ENCODE peak calls at places on chromosomes 6 and 20, in four cellular contexts. Q, A, K and H are unnamed samples.

GRCh38 chr6:73873081-73873480 is 177.1 kb downstream of the CD109 start:
- DNase-seq in Q (no peak), A (no peak), K (no peak), H (no peak)

GRCh38 chr6:22513667-22514066 is 55.7 kb upstream of the HDGFL1 start:
- DNase-seq in Q (no peak), A (no peak), K (no peak), H (peak)

GRCh38 chr6:149608381-149608982 is 40.0 kb downstream of the KATNA1 start:
- DNase-seq in Q (no peak), A (no peak), K (no peak), H (no peak)

GRCh38 chr6:156976144-156977088 is 199.2 kb downstream of the ARID1B start:
- DNase-seq in Q (no peak), A (peak), K (no peak), H (no peak)

GRCh38 chr6:117540670-117541069 is 58.2 kb downstream of the DCBLD1 start:
- DNase-seq in Q (no peak), A (peak), K (no peak), H (no peak)

GRCh38 chr6:89843070-89843469 is 13.4 kb downstream of the CASP8AP2 start:
- DNase-seq in Q (no peak), A (peak), K (no peak), H (no peak)

GRCh38 chr6:31246051-31246495 is 25.8 kb downstream of the HLA-C start:
- DNase-seq in Q (peak), A (peak), K (no peak), H (no peak)

GRCh38 chr20:39524371-39524911 is 562.3 kb downstream of the DHX35 start:
- DNase-seq in Q (no peak), A (peak), K (no peak), H (no peak)

GRCh38 chr20:34180460-34181108 is 60.6 kb upstream of the ASIP start:
- DNase-seq in Q (peak), A (no peak), K (no peak), H (no peak)

GRCh38 chr6:33863723-33864440 is 60.1 kb upstream of the MLN start:
- DNase-seq in Q (no peak), A (no peak), K (no peak), H (no peak)

GRCh38 chr20:22381812-22382416 is 202.5 kb downstream of the FOXA2 start:
- DNase-seq in Q (no peak), A (no peak), K (no peak), H (no peak)

GRCh38 chr6:159075506-159076100 is 30.8 kb upstream of the TAGAP start:
- DNase-seq in Q (no peak), A (no peak), K (no peak), H (no peak)

GRCh38 chr6:29676981-29677601 is 3.9 kb downstream of the ZFP57 start:
- DNase-seq in Q (no peak), A (no peak), K (no peak), H (no peak)

GRCh38 chr20:34536798-34537394 is 20.7 kb downstream of the DYNLRB1 start:
- DNase-seq in Q (peak), A (no peak), K (no peak), H (peak)

GRCh38 chr6:130893766-130894165 is 66.6 kb downstream of the SMLR1 start:
- DNase-seq in Q (no peak), A (no peak), K (no peak), H (no peak)

GRCh38 chr6:28871335-28872156 is 52.2 kb downstream of the TRIM27 start:
- DNase-seq in Q (no peak), A (no peak), K (no peak), H (no peak)

GRCh38 chr6:75874224-75874623 is 125.2 kb downstream of the MYO6 start:
- DNase-seq in Q (no peak), A (no peak), K (no peak), H (no peak)

GRCh38 chr20:24870876-24871275 is 78.2 kb upstream of the CST7 start:
- DNase-seq in Q (no peak), A (no peak), K (no peak), H (no peak)

GRCh38 chr20:62470003-62470402 is 5.8 kb downstream of the GATA5 start:
- DNase-seq in Q (no peak), A (no peak), K (no peak), H (no peak)

GRCh38 chr6:52362443-52363221 is 681 bp downstream of the PAQR8 start:
- DNase-seq in Q (peak), A (no peak), K (no peak), H (peak)

GRCh38 chr6:14638932-14639875 is 521.6 kb downstream of the CD83 start:
- DNase-seq in Q (no peak), A (peak), K (no peak), H (no peak)

GRCh38 chr6:29887330-29887818 is 55.0 kb upstream of the HLA-A start:
- DNase-seq in Q (peak), A (peak), K (no peak), H (peak)

GRCh38 chr20:11676618-11677289 is 240.9 kb upstream of the BTBD3 start:
- DNase-seq in Q (peak), A (peak), K (peak), H (peak)

GRCh38 chr20:46402236-46402886 is 4.1 kb downstream of the ELMO2 start:
- DNase-seq in Q (peak), A (peak), K (no peak), H (no peak)

GRCh38 chr6:15244605-15245360 is 1.1 kb upstream of the JARID2 start:
- DNase-seq in Q (peak), A (peak), K (no peak), H (peak)

GRCh38 chr6:95357380-95358025 is 219.8 kb upstream of the MANEA start:
- DNase-seq in Q (no peak), A (no peak), K (no peak), H (no peak)

GRCh38 chr20:51503376-51503775 is 39.1 kb downstream of the NFATC2 start:
- DNase-seq in Q (no peak), A (no peak), K (no peak), H (no peak)

GRCh38 chr6:121505284-121505683 is 69.8 kb downstream of the GJA1 start:
- DNase-seq in Q (no peak), A (no peak), K (no peak), H (no peak)

GRCh38 chr6:7073810-7074525 is 33.8 kb upstream of the RREB1 start:
- DNase-seq in Q (no peak), A (no peak), K (no peak), H (peak)

GRCh38 chr20:53088786-53089185 is 116.6 kb downstream of the TSHZ2 start:
- DNase-seq in Q (no peak), A (no peak), K (no peak), H (no peak)

GRCh38 chr6:55603987-55604386 is 25.0 kb upstream of the HMGCLL1 start:
- DNase-seq in Q (no peak), A (no peak), K (no peak), H (no peak)

GRCh38 chr20:33521461-33521860 is 31.6 kb downstream of the CBFA2T2 start:
- DNase-seq in Q (no peak), A (no peak), K (no peak), H (no peak)

GRCh38 chr6:169140986-169141495 is 112.6 kb downstream of the THBS2 start:
- DNase-seq in Q (no peak), A (no peak), K (no peak), H (no peak)

GRCh38 chr20:25485872-25486271 is 78.4 kb downstream of the GINS1 start:
- DNase-seq in Q (no peak), A (no peak), K (no peak), H (no peak)

GRCh38 chr20:49906101-49906604 is 9.2 kb downstream of the SPATA2 start:
- DNase-seq in Q (peak), A (no peak), K (no peak), H (no peak)
- H3K27ac ChIP-seq in Q (no peak), A (no peak), K (no peak), H (no peak)

DNA sequence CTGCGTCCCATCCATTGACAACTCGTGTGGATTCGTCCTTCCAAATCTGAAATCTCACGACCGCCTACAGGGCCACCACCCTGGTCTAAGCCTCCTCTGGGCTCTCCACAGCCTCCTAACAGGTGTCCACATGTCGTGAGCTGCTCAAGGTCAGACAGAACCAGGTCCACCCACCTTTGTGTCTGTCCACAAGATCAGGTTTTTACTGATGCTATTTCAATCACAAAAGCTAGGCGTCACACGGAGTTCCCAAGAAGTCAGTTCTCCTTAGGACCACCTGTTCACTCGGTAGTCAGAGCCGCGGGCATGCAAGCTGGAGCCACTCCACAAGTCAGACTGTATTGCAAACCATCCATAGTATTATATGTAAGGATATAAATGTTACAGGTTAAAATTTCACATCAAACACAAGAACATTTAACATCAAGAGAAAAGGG is 540 bp upstream of the DNPH1 start:
- DNase-seq in Q (no peak), A (no peak), K (no peak), H (no peak)
- H3K27ac ChIP-seq in Q (peak), A (no peak), K (no peak), H (no peak)

GRCh38 chr6:151317206-151317994 is 74.0 kb downstream of the ZBTB2 start:
- DNase-seq in Q (no peak), A (peak), K (no peak), H (no peak)

GRCh38 chr6:151321438-151321837 is 69.9 kb downstream of the ZBTB2 start:
- DNase-seq in Q (no peak), A (no peak), K (no peak), H (no peak)

GRCh38 chr6:151320140-151320539 is 71.2 kb downstream of the ZBTB2 start:
- DNase-seq in Q (no peak), A (no peak), K (no peak), H (no peak)

GRCh38 chr6:151322570-151322969 is 68.8 kb downstream of the ZBTB2 start:
- DNase-seq in Q (no peak), A (no peak), K (no peak), H (no peak)

DNA sequence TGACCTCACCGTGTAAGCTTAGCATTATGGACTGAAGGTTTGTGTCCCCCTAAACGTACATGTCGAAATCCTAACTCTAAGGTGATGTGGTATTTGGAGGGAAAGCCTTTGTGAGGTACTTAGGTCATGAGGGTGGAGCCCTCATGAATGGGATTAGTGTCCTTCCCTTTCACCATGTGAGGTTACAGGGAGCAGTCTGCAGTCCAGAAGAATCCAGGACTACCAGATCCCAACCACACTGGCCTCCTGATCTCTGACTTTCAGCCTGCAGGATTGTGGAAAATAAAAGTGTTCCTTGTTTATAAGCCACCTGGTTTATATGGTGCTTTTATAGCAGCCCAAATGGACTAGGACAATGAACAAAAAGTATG is 73.4 kb downstream of the ZBTB2 start:
- DNase-seq in Q (no peak), A (no peak), K (no peak), H (no peak)
- H3K27ac ChIP-seq in Q (no peak), A (peak), K (no peak), H (no peak)

GRCh38 chr20:63835031-63835858 is 4.2 kb upstream of the ZBTB46 start:
- DNase-seq in Q (peak), A (peak), K (peak), H (peak)
- H3K27ac ChIP-seq in Q (peak), A (no peak), K (no peak), H (no peak)

DNA sequence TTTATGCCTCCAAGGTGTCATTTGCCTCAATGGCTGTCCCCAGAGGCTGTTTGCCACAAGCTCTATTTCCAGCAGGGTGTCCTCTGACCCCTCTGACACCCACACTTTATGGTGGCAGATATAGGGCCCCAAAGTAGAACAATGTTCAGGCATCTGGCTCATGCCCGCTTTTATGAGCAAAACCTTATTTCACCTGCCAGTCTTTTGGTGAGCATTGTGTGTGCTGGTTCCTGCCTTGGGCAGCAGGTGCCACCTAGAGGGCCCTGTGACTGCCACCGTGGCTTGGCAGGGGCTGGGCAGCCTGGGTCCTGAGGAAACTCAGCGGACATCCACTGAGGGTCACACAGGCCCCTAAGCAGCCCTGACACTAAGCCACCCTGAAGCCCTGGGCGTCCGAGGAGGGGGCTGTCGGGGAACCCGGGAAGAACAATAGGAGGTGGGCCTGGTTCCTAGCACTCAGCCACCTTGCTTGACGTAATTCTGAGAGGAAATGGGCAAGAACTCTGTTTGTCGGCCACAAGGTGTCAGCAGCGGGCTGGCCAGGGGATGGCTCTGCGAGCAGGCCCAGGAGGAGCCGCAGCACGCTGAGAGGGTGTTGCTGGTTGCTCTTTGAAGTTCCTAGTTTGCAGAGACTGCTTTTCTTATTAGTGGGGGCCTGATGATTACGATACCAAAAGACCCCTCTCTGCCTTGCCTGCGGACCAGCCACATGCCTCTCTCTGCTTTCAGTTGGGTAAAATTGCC is 148.9 kb downstream of the SCML4 start:
- DNase-seq in Q (peak), A (peak), K (peak), H (peak)
- H3K27ac ChIP-seq in Q (peak), A (no peak), K (no peak), H (peak)

GRCh38 chr20:1952737-1953530 is 40.9 kb downstream of the PDYN start:
- DNase-seq in Q (no peak), A (no peak), K (no peak), H (no peak)
- H3K27ac ChIP-seq in Q (no peak), A (no peak), K (no peak), H (no peak)